ENCODE peak calls at places on chromosomes 11 and 22, in ten cellular contexts. G is astrocyte, C is AG09309, V is AG10803, B is psoas muscle, Q is IMR-90, K is cardiac muscle cell, S is fibroblast of lung, F is heart right ventricle, R is breast epithelium. U is an unnamed sample.

GRCh38 chr11:10600570-10601248 is 32.2 kb upstream of the LYVE1 start:
- DNase-seq in B (peak), V (no peak), C (no peak), S (no peak), G (no peak), R (no peak), F (no peak), Q (no peak), K (no peak), U (no peak)

GRCh38 chr22:25636323-25636722 is 71.8 kb downstream of the GRK3 start:
- DNase-seq in K (no peak), Q (no peak), S (no peak), V (no peak), F (no peak), B (no peak), R (no peak), G (no peak), C (no peak), U (no peak)

GRCh38 chr22:44777364-44777756 is 25.0 kb downstream of the ARHGAP8 start:
- DNase-seq in V (no peak), B (no peak), K (no peak), S (no peak), R (no peak), F (no peak), Q (no peak), G (no peak), C (no peak), U (no peak)

GRCh38 chr11:33941637-33942160 is 49.8 kb upstream of the LMO2 start:
- DNase-seq in K (peak), Q (no peak), V (peak), C (no peak), F (no peak), R (no peak), S (no peak), G (peak), B (no peak), U (no peak)

GRCh38 chr11:116117326-116118137 is 613.3 kb upstream of the CADM1 start:
- DNase-seq in G (no peak), F (no peak), S (no peak), V (no peak), C (no peak), K (no peak), B (no peak), Q (no peak), R (no peak), U (no peak)

GRCh38 chr22:43303751-43304150 is 39.4 kb downstream of the SCUBE1 start:
- DNase-seq in B (peak), C (no peak), F (no peak), V (no peak), K (no peak), S (no peak), G (no peak), R (no peak), Q (no peak), U (no peak)

GRCh38 chr11:104836711-104837110 is 61.5 kb downstream of the CASP12 start:
- DNase-seq in F (no peak), G (no peak), S (peak), B (no peak), C (no peak), K (no peak), R (no peak), Q (no peak), V (no peak), U (no peak)

GRCh38 chr11:115334932-115335788 is 169.1 kb downstream of the CADM1 start:
- DNase-seq in R (no peak), S (peak), V (peak), C (peak), F (no peak), K (peak), G (peak), B (no peak), Q (peak), U (no peak)

GRCh38 chr11:811446-812245 is 1.9 kb downstream of the RPLP2 start:
- DNase-seq in Q (no peak), K (no peak), S (no peak), C (no peak), B (no peak), V (no peak), G (no peak), F (no peak), R (no peak), U (no peak)

GRCh38 chr22:31105282-31105929 is 2.0 kb downstream of the SELENOM start:
- DNase-seq in S (no peak), G (no peak), V (no peak), K (no peak), C (no peak), F (no peak), B (no peak), Q (no peak), R (no peak), U (no peak)

GRCh38 chr22:50504245-50505211 is 3.0 kb downstream of the LMF2 start:
- DNase-seq in K (no peak), V (no peak), C (no peak), Q (no peak), B (no peak), F (no peak), R (no peak), G (no peak), S (no peak), U (no peak)

GRCh38 chr11:10413268-10413667 is 41.8 kb upstream of the AMPD3 start:
- DNase-seq in F (no peak), S (peak), C (no peak), V (no peak), Q (peak), B (no peak), K (peak), R (no peak), G (no peak), U (no peak)

GRCh38 chr11:120120805-120121335 is 17.0 kb downstream of the TRIM29 start:
- DNase-seq in C (no peak), R (no peak), F (no peak), K (no peak), Q (no peak), B (no peak), S (no peak), V (no peak), G (no peak), U (no peak)

GRCh38 chr11:90717522-90717921 is 494.7 kb upstream of the CHORDC1 start:
- DNase-seq in G (no peak), K (no peak), S (no peak), V (no peak), R (no peak), Q (no peak), C (no peak), B (no peak), F (no peak), U (no peak)

GRCh38 chr11:112300094-112300786 is 39.6 kb upstream of the PLET1 start:
- DNase-seq in Q (no peak), R (no peak), C (no peak), S (no peak), F (peak), B (peak), G (no peak), V (no peak), K (no peak), U (no peak)

GRCh38 chr11:122872046-122872445 is 10.5 kb upstream of the JHY start:
- DNase-seq in Q (no peak), C (no peak), S (no peak), R (no peak), K (no peak), B (no peak), G (no peak), F (no peak), V (no peak), U (no peak)

GRCh38 chr11:35593143-35593542 is 25.1 kb upstream of the FJX1 start:
- DNase-seq in R (no peak), V (peak), G (peak), S (peak), F (no peak), K (peak), Q (peak), C (peak), B (no peak), U (peak)

GRCh38 chr11:77196961-77197360 is 68.9 kb downstream of the MYO7A start:
- DNase-seq in K (no peak), V (no peak), G (no peak), R (peak), B (no peak), F (no peak), S (no peak), C (no peak), Q (no peak), U (no peak)

GRCh38 chr22:39719559-39720450 is 149.3 kb downstream of the CACNA1I start:
- DNase-seq in K (peak), F (no peak), V (no peak), R (peak), G (no peak), Q (no peak), C (no peak), S (no peak), B (no peak), U (no peak)

GRCh38 chr22:30947163-30947820 is 21.3 kb downstream of the MORC2 start:
- DNase-seq in R (no peak), C (no peak), Q (no peak), K (no peak), F (peak), G (no peak), V (peak), B (no peak), S (no peak), U (no peak)

GRCh38 chr11:114571712-114572111 is 12.0 kb upstream of the NXPE1 start:
- DNase-seq in R (no peak), S (no peak), K (no peak), Q (no peak), B (no peak), C (no peak), V (no peak), F (no peak), G (no peak), U (no peak)

GRCh38 chr11:107928767-107929507 is 689 bp downstream of the RAB39A start:
- DNase-seq in G (no peak), S (no peak), Q (no peak), R (no peak), B (peak), V (no peak), K (no peak), C (no peak), F (no peak), U (no peak)

GRCh38 chr11:44634401-44635281 is 69.2 kb downstream of the CD82 start:
- DNase-seq in V (peak), F (peak), C (no peak), K (peak), R (no peak), G (peak), B (peak), S (peak), Q (peak), U (no peak)

GRCh38 chr11:114318361-114318760 is 22.2 kb downstream of the NNMT start:
- DNase-seq in K (no peak), R (no peak), F (no peak), S (no peak), V (no peak), G (no peak), Q (no peak), B (no peak), C (no peak), U (no peak)

GRCh38 chr11:34055218-34056000 is 3.9 kb downstream of the CAPRIN1 start:
- DNase-seq in F (no peak), S (no peak), G (no peak), R (no peak), C (no peak), Q (no peak), K (no peak), V (no peak), B (no peak), U (no peak)

GRCh38 chr22:49825944-49826602 is 1.6 kb downstream of the BRD1 start:
- DNase-seq in Q (peak), B (peak), R (no peak), G (peak), C (no peak), K (peak), F (no peak), S (peak), V (peak), U (no peak)

GRCh38 chr11:8971917-8972316 is 7.7 kb upstream of the TMEM9B start:
- DNase-seq in S (no peak), G (no peak), B (no peak), R (no peak), C (no peak), K (no peak), V (no peak), Q (no peak), F (no peak), U (no peak)

GRCh38 chr22:38172489-38173155 is 9.0 kb downstream of the PLA2G6 start:
- DNase-seq in R (peak), B (peak), Q (peak), G (peak), V (peak), C (no peak), F (peak), S (peak), K (peak), U (no peak)

GRCh38 chr11:126163074-126163700 is 48.3 kb downstream of the RPUSD4 start:
- DNase-seq in V (peak), K (peak), C (peak), B (no peak), F (no peak), S (peak), Q (peak), R (no peak), G (peak), U (peak)

GRCh38 chr11:70662691-70663098 is 264.4 kb downstream of the CTTN start:
- DNase-seq in B (no peak), K (no peak), F (no peak), S (no peak), V (no peak), C (no peak), G (no peak), R (no peak), Q (no peak), U (no peak)

GRCh38 chr11:118437736-118438125 is 1.4 kb downstream of the KMT2A start:
- DNase-seq in R (no peak), S (peak), F (peak), C (no peak), G (peak), K (no peak), Q (peak), B (no peak), V (no peak), U (no peak)

GRCh38 chr11:108871152-108871551 is 206.3 kb downstream of the DDX10 start:
- DNase-seq in B (no peak), V (peak), S (peak), C (no peak), F (no peak), Q (peak), K (peak), G (peak), R (no peak), U (no peak)

GRCh38 chr11:130122141-130122575 is 37.4 kb upstream of the ST14 start:
- DNase-seq in V (no peak), G (no peak), Q (no peak), S (no peak), F (no peak), R (no peak), K (no peak), C (no peak), B (no peak), U (no peak)

GRCh38 chr11:124070906-124071621 is 29.9 kb upstream of the OR10G7 start:
- DNase-seq in R (peak), K (peak), C (peak), Q (peak), G (peak), B (peak), F (peak), S (peak), V (peak), U (peak)

GRCh38 chr22:27438271-27438980 is 363.1 kb downstream of the MN1 start:
- DNase-seq in Q (peak), F (peak), S (peak), G (no peak), C (no peak), V (peak), R (no peak), K (peak), B (peak), U (no peak)

GRCh38 chr22:17218341-17218740 is 894 bp downstream of the ADA2 start:
- DNase-seq in R (no peak), B (peak), F (no peak), S (no peak), K (no peak), G (no peak), V (no peak), Q (no peak), C (no peak), U (no peak)

DNA sequence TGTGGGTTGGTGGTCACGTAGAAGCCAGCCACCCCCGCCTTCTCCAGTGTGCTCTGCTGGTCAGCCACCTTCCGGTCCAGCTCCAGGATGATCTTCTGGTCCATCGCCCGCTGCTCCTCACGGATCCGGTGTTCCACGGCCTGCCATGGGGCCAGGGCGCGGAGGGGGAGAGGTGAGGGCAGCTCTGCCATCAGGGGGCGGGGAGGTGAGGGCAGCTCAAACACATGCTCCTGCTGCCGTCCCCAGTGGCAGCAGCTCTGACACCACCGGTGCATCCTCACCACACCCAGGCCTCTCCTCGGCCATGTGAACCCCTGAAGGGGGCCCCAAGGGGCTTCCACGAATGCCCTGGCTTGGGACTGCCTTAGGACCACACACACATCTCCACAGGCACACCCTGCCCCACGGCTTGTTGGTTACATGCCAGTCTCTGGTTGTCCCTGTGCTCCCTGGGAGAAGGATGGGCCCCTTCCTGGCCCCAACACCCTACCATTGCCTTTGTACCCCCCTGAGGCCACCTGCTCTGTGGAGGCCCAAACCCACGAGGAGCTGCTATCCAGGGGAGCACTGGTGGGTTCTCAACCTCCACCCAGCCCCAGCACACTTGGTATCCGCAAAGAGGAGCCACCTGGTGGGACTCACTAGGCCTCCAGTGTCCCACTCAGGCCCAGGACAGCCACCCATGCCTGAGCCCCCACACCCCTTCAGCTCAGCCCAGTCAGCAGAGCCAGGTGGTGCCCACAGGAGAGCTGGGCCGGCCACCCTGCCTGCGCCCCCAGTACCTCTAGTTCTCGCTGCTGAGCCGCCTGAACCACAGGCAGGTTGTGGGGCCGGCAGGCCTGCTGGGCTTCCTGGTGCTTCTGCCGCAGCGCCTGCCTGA is 4.3 kb downstream of the DGCR6L start:
- DNase-seq in F (no peak), C (no peak), V (no peak), B (no peak), S (no peak), Q (no peak), R (no peak), K (no peak), G (no peak), U (no peak)
- TF ChIP-seq CTCF in F (no peak), C (no peak), V (no peak), B (no peak), S (no peak), Q (no peak), R (no peak), K (no peak), G (no peak), U (no peak)

DNA sequence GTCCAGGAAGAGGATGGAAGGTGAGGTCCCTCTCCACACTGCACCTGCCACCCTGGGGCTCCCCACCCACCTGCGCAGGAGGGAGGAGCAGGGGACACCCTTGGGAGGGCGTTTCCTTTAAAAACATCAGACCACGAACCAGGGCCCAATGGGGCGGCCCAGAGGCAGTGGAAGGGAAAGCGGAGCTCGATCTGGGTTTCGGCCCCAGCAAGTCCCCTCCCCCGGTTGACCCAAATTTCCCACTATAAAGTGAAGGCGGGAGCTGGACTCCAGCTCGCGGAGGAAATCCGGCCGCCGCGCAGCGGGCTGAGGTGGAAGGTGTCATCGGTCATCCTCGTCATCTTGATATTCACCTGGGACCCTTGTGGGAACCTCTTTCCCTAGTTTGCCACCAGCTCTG is 99.3 kb downstream of the WNT7B start:
- DNase-seq in B (peak), S (no peak), K (no peak), G (no peak), Q (no peak), F (no peak), V (no peak), R (peak), C (no peak), U (no peak)
- H3K4me3 ChIP-seq in B (no peak), S (no peak), K (no peak), G (no peak), Q (no peak), F (no peak), V (no peak), R (no peak), C (no peak), U (no peak)

DNA sequence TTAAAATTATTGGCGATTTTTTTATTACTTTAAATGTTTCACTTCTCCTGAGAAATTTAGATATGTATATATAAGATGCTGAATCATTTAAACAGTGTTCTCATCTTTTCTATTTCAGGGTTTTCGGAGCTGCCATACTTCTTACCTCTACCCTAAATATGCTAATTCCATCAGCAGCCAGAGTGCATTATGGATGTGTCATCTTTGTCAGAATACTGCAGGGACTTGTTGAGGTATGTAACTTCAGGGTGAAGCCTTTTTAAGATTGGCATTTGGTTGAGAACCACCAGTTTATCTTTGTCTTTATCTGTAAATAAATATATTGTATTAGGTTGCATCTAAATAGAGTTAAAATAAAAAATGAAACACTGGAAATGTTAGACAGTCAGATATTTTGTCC is 21.1 kb downstream of the SLC17A6 start:
- DNase-seq in G (no peak), K (no peak), B (no peak), Q (no peak), C (no peak), V (no peak), R (no peak), S (no peak), F (no peak), U (no peak)
- TF ChIP-seq CTCF in G (no peak), K (no peak), B (no peak), Q (no peak), C (no peak), V (no peak), R (no peak), S (no peak), F (no peak), U (no peak)

GRCh38 chr11:117203069-117203407 is 3.9 kb downstream of the TAGLN start:
- DNase-seq in C (no peak), K (no peak), S (no peak), R (no peak), F (no peak), G (no peak), V (no peak), B (no peak), Q (no peak), U (no peak)

GRCh38 chr11:117201906-117202305 is 2.7 kb downstream of the TAGLN start:
- DNase-seq in K (peak), G (no peak), V (no peak), Q (no peak), S (no peak), R (no peak), F (no peak), B (no peak), C (no peak), U (no peak)

GRCh38 chr11:117201516-117201866 is 2.3 kb downstream of the TAGLN start:
- DNase-seq in K (peak), C (no peak), R (no peak), G (no peak), V (no peak), B (no peak), S (no peak), F (no peak), Q (no peak), U (no peak)

GRCh38 chr11:117200813-117201515 is 1.8 kb downstream of the TAGLN start:
- DNase-seq in S (no peak), F (no peak), K (peak), G (no peak), C (no peak), Q (peak), B (no peak), R (no peak), V (no peak), U (no peak)

GRCh38 chr11:117202386-117203068 is 3.4 kb downstream of the TAGLN start:
- DNase-seq in B (no peak), K (peak), C (no peak), G (no peak), R (no peak), S (peak), V (no peak), F (no peak), Q (no peak), U (no peak)
- H3K4me3 ChIP-seq in B (peak), K (no peak), C (peak), G (peak), R (peak), S (peak), V (peak), F (peak), Q (peak), U (peak)

GRCh38 chr11:109937968-109938367 is 155.2 kb upstream of the ZC3H12C start:
- DNase-seq in G (no peak), V (no peak), F (no peak), K (no peak), C (no peak), B (no peak), S (no peak), Q (no peak), R (no peak), U (no peak)
- TF ChIP-seq CTCF in G (no peak), V (no peak), F (no peak), K (no peak), C (no peak), B (no peak), S (no peak), Q (no peak), R (no peak), U (no peak)